ENCODE peak calls at places on chromosomes 12 and 14, in six cellular contexts. Z is cardiac fibroblast; N is activated CD4-positive, alpha-beta T cell treated with anti-CD3 and anti-CD28 coated beads, Interleukin-2, amount 50 U/mL, for 48 hours; W is GM19239; D is left lobe of liver; X is activated T-cell treated with anti-CD3 and anti-CD28 coated beads for 1 hour. V is an unnamed sample.

GRCh38 chr14:80798211-80798610 is 143.3 kb downstream of the CEP128 start:
- DNase-seq in X (no peak), N (no peak), W (no peak), D (no peak), Z (no peak), V (no peak)

GRCh38 chr12:113980537-113981337 is 14.6 kb upstream of the RBM19 start:
- DNase-seq in D (peak; percentile 52), W (peak; percentile 36), N (peak; percentile 1), X (no peak), Z (peak; percentile 82), V (no peak)

GRCh38 chr14:76883437-76883836 is 57.2 kb downstream of the LRRC74A start:
- DNase-seq in W (no peak), Z (no peak), N (no peak), D (no peak), X (no peak), V (no peak)

GRCh38 chr14:80607430-80608200 is 333.9 kb downstream of the CEP128 start:
- DNase-seq in X (no peak), N (no peak), Z (peak; percentile 28), D (no peak), W (no peak), V (no peak)

GRCh38 chr12:93982847-93983315 is 165.5 kb upstream of the PLXNC1 start:
- DNase-seq in X (no peak), N (peak; percentile 6), D (no peak), W (no peak), Z (peak; percentile 71), V (no peak)

GRCh38 chr12:53320352-53321195 is 836 bp downstream of the AAAS start:
- DNase-seq in W (no peak), Z (peak; percentile 42), D (no peak), N (no peak), X (no peak), V (no peak)

GRCh38 chr14:91310620-91311283 is 66.2 kb upstream of the GPR68 start:
- DNase-seq in Z (no peak), X (no peak), D (no peak), N (no peak), W (no peak), V (no peak)

GRCh38 chr12:15691372-15691771 is 97.8 kb downstream of the EPS8 start:
- DNase-seq in Z (no peak), X (no peak), D (no peak), W (no peak), N (no peak), V (no peak)

GRCh38 chr12:124047045-124047566 is 74.1 kb downstream of the ZNF664 start:
- DNase-seq in Z (no peak), D (no peak), X (no peak), W (no peak), N (no peak), V (no peak)

GRCh38 chr14:32669416-32669815 is 269.3 kb upstream of the NPAS3 start:
- DNase-seq in X (no peak), Z (peak; percentile 43), W (no peak), N (no peak), D (no peak), V (no peak)

GRCh38 chr12:48924617-48925217 is 575 bp downstream of the FKBP11 start:
- DNase-seq in W (peak; percentile 83), X (peak; percentile 68), N (peak; percentile 69), D (peak; percentile 48), Z (peak; percentile 47), V (peak; percentile 75)

GRCh38 chr12:43283206-43283605 is 268.8 kb downstream of the ADAMTS20 start:
- DNase-seq in Z (peak; percentile 23), N (no peak), W (no peak), D (no peak), X (no peak), V (no peak)